ENCODE peak calls at places on chromosome 11, in four cellular contexts. D, Z, I and H are unnamed samples.

GRCh38 chr11:31809857-31810778 is 1.0 kb downstream of the PAX6 start:
- DNase-seq in D (peak; percentile 54), Z (peak; percentile 48), I (peak; percentile 51), H (peak; percentile 41)

GRCh38 chr11:75326439-75326810 is 25.0 kb downstream of the ARRB1 start:
- DNase-seq in D (no peak), Z (no peak), I (no peak), H (no peak)

GRCh38 chr11:14306481-14306880 is 52.5 kb downstream of the RRAS2 start:
- DNase-seq in D (no peak), Z (no peak), I (no peak), H (no peak)

GRCh38 chr11:99519095-99519494 is 498.3 kb downstream of the CNTN5 start:
- DNase-seq in D (no peak), Z (no peak), I (no peak), H (no peak)

GRCh38 chr11:78424334-78425270 is 7.0 kb upstream of the GAB2 start:
- DNase-seq in D (no peak), Z (peak; percentile 82), I (no peak), H (no peak)

GRCh38 chr11:130049260-130049659 is 20.4 kb upstream of the APLP2 start:
- DNase-seq in D (no peak), Z (peak; percentile 25), I (no peak), H (no peak)

GRCh38 chr11:126163074-126163700 is 48.3 kb downstream of the RPUSD4 start:
- DNase-seq in D (no peak), Z (peak; percentile 54), I (no peak), H (no peak)

GRCh38 chr11:45233804-45234170 is 52.4 kb downstream of the SYT13 start:
- DNase-seq in D (no peak), Z (no peak), I (no peak), H (no peak)

GRCh38 chr11:47348859-47349258 is 3.6 kb downstream of the MYBPC3 start:
- DNase-seq in D (no peak), Z (peak; percentile 43), I (peak; percentile 50), H (peak; percentile 12)

GRCh38 chr11:5243845-5244180 is 5.8 kb downstream of the HBG1 start:
- DNase-seq in D (no peak), Z (no peak), I (no peak), H (no peak)

GRCh38 chr11:103940542-103940941 is 95.9 kb upstream of the DDI1 start:
- DNase-seq in D (no peak), Z (no peak), I (no peak), H (no peak)

GRCh38 chr11:61339490-61339878 is 6.5 kb downstream of the TKFC start:
- DNase-seq in D (no peak), Z (no peak), I (no peak), H (no peak)

GRCh38 chr11:93487032-93487483 is 56.1 kb downstream of the SMCO4 start:
- DNase-seq in D (peak; percentile 59), Z (no peak), I (no peak), H (no peak)

GRCh38 chr11:71239581-71239980 is 12.8 kb downstream of the SHANK2 start:
- DNase-seq in D (no peak), Z (no peak), I (no peak), H (no peak)

GRCh38 chr11:69477111-69477510 is 4.4 kb upstream of the LINC01488 start:
- DNase-seq in D (no peak), Z (no peak), I (no peak), H (no peak)

GRCh38 chr11:45930031-45930794 is 7.8 kb downstream of the LARGE2 start:
- DNase-seq in D (peak; percentile 74), Z (no peak), I (no peak), H (no peak)

GRCh38 chr11:1652442-1652777 is 22.8 kb downstream of the KRTAP5-5 start:
- DNase-seq in D (no peak), Z (no peak), I (no peak), H (no peak)

GRCh38 chr11:62295504-62295903 is 3.4 kb downstream of the SCGB1D4 start:
- DNase-seq in D (no peak), Z (peak; percentile 53), I (no peak), H (peak; percentile 27)

GRCh38 chr11:33778682-33779081 is 4.4 kb upstream of the FBXO3 start:
- DNase-seq in D (no peak), Z (peak; percentile 82), I (no peak), H (no peak)

GRCh38 chr11:121741954-121742361 is 289.2 kb upstream of the SORL1-AS1 start:
- DNase-seq in D (no peak), Z (peak; percentile 97), I (no peak), H (no peak)

GRCh38 chr11:102794382-102794781 is 3.6 kb downstream of the MMP1 start:
- DNase-seq in D (no peak), Z (peak; percentile 30), I (peak; percentile 21), H (peak; percentile 33)

GRCh38 chr11:35418282-35418846 is 994 bp downstream of the SLC1A2 start:
- DNase-seq in D (no peak), Z (no peak), I (no peak), H (peak; percentile 34)

GRCh38 chr11:119468511-119468910 is 45.5 kb upstream of the THY1 start:
- DNase-seq in D (no peak), Z (no peak), I (no peak), H (no peak)

GRCh38 chr11:34492806-34493414 is 20.7 kb downstream of the ELF5 start:
- DNase-seq in D (no peak), Z (peak; percentile 78), I (peak; percentile 75), H (peak; percentile 58)

GRCh38 chr11:70454197-70454767 is 56.0 kb downstream of the CTTN start:
- DNase-seq in D (no peak), Z (no peak), I (no peak), H (no peak)

GRCh38 chr11:69636512-69636866 is 4.5 kb upstream of the CCND1 start:
- DNase-seq in D (peak; percentile 72), Z (peak; percentile 98), I (peak; percentile 61), H (peak; percentile 59)

GRCh38 chr11:28899706-28900105 is 791.5 kb downstream of the METTL15 start:
- DNase-seq in D (no peak), Z (no peak), I (no peak), H (no peak)

GRCh38 chr11:65872555-65873279 is at the start of gene EFEMP2:
- DNase-seq in D (no peak), Z (peak; percentile 68), I (no peak), H (no peak)

GRCh38 chr11:65870706-65871681 is 1.6 kb downstream of the EFEMP2 start:
- DNase-seq in D (peak; percentile 48), Z (no peak), I (no peak), H (no peak)

GRCh38 chr11:65870307-65870658 is 2.3 kb downstream of the EFEMP2 start:
- DNase-seq in D (peak; percentile 47), Z (no peak), I (no peak), H (no peak)

GRCh38 chr11:65873280-65874156 is 918 bp upstream of the EFEMP2 start:
- DNase-seq in D (peak; percentile 97), Z (peak; percentile 95), I (peak; percentile 95), H (peak; percentile 97)

DNA sequence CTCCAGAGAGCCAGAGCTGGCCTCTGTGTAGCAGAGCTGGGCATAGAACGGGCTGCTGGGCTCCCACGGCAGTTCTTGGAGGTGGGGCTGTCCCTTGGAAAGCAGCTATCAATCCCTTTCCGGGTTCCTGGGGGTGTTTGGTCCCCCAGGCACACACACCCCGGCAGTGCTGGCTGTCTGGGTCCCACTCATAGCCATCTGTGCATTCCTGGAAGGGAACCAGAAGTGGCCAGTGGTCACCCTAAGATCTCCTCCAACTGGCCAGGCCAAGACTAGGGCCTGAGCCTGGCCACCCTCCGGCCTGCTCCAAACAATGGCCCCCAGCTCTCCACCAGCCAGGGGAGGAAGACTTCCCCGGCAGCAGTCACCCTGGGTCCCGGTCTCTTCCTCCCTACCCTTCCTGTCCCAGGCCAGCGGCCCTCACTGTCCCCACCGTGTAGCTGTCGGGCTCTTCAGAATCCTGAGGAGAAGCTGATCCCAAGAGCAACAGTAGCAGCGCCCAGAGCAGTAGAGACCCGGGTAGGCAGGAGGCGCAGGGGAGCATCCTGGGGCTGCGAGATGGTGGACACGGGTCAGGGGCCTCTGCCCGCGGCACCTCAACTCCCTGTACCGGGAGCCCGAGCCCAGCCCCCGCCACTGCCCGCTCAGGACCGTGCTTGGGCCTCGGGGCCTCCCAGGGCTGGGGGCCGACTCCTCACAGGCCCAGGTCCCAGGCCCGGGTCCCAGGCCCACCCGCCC is 620 bp downstream of the EFEMP2 start:
- DNase-seq in D (peak; percentile 48), Z (peak; percentile 47), I (no peak), H (no peak)
- TF ChIP-seq CTCF in D (no peak), Z (peak; percentile 32), I (no peak), H (no peak)

DNA sequence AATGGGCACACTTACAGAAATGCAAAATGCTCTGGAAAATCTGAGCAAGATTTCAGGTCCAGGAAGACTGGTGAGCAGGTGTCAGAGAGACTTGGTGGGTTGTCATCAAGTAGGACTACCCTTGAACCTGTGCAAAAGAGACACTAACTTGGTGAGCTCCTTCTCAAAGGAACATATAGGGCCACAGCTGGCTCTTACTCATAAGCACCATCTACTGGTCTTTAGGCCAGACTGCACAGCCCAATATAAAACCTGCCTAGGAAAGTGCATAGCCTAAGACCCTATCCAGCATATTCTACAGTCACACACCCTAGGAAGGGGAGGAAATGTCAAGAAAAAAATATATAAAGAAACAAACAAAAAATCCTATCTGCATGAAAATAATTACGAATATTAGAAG is 18.2 kb upstream of the OR10W1 start:
- DNase-seq in D (no peak), Z (peak; percentile 30), I (peak; percentile 7), H (peak; percentile 38)
- TF ChIP-seq CTCF in D (peak; percentile 88), Z (peak; percentile 45), I (peak; percentile 20), H (peak; percentile 31)

GRCh38 chr11:12464303-12464702 is 86.9 kb downstream of the PARVA start:
- DNase-seq in D (no peak), Z (no peak), I (no peak), H (no peak)

GRCh38 chr11:12470236-12470635 is 92.9 kb downstream of the PARVA start:
- DNase-seq in D (no peak), Z (no peak), I (no peak), H (no peak)

GRCh38 chr11:12469451-12469850 is 92.1 kb downstream of the PARVA start:
- DNase-seq in D (no peak), Z (peak; percentile 60), I (no peak), H (no peak)

GRCh38 chr11:12465332-12465731 is 88.0 kb downstream of the PARVA start:
- DNase-seq in D (no peak), Z (no peak), I (no peak), H (no peak)

DNA sequence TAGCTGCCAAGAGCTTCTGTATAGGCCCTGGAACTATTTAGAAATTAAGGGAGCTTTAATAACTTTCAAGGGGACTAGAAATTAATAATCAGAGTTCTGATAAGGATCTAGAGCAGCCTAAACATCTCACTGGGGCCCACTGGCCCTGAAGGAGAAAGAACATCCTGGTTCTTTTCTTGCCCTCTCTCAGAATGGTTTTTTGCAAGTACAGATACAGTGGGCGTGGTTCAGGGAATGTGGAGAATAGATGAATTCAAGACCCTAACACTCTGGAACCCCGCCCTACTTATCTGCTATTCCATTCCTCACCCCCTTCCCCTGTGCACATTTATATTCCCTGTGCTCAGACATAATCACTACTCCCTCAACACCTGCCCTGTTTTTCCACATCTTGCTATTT is 90.2 kb downstream of the PARVA start:
- DNase-seq in D (no peak), Z (no peak), I (no peak), H (no peak)
- TF ChIP-seq CTCF in D (no peak), Z (no peak), I (no peak), H (no peak)

DNA sequence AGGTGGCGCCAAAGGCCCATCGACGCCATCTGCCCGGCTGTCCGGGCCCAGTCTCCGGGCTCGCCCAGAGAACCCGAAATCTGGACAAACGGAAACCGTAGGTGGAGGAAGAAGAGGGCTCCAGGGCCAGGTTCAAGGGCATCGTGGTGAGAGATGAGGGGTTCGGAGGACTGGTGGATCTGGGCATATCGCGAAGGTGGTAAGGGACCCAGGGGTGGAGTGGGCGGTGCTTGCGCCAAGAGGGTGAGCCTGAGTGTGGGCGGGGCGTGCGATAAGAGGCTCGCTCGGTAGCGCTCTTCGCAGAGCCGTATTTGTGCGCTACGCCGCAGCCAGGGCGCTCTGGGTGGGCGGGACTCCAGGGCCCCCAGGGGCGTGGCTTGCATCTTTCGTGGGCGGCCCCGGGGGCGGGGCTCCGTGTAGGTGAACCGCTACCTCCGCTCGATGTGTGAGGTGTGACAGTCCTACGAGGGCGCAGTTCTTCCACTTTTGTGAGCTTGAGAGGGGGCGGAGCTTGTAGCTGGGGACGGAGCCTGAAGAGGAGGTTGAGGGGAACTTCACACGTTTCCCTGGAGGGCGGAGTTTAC is 4.8 kb downstream of the CD248 start:
- DNase-seq in D (peak; percentile 96), Z (peak; percentile 95), I (peak; percentile 93), H (peak; percentile 90)
- TF ChIP-seq CTCF in D (peak; percentile 98), Z (peak; percentile 95), I (peak; percentile 98), H (peak; percentile 75)